ENCODE peak calls at places on chromosomes 16 and 17, in ten cellular contexts. H, A, B, U, J, E, G, Y, P and S are unnamed samples.

GRCh38 chr16:2175454-2175853 is 19.9 kb downstream of the TRAF7 start:
- DNase-seq in H (no peak), A (no peak), B (no peak), U (no peak), J (no peak), E (no peak), G (no peak), Y (no peak), P (no peak), S (no peak)

GRCh38 chr17:43579570-43580140 is 33.5 kb upstream of the ETV4 start:
- DNase-seq in H (peak; percentile 92), A (no peak), B (no peak), U (no peak), J (no peak), E (no peak), G (peak; percentile 98), Y (peak; percentile 86), P (no peak), S (no peak)

GRCh38 chr17:36857698-36858097 is 79.6 kb upstream of the LHX1 start:
- DNase-seq in H (no peak), A (no peak), B (no peak), U (no peak), J (no peak), E (no peak), G (no peak), Y (no peak), P (no peak), S (no peak)

GRCh38 chr16:3590736-3591435 is 13.7 kb upstream of the NLRC3 start:
- DNase-seq in H (no peak), A (no peak), B (no peak), U (no peak), J (no peak), E (no peak), G (no peak), Y (no peak), P (no peak), S (no peak)

GRCh38 chr17:63859257-63859656 is 14.2 kb downstream of the CSH2 start:
- DNase-seq in H (no peak), A (no peak), B (no peak), U (no peak), J (no peak), E (no peak), G (no peak), Y (no peak), P (no peak), S (no peak)

GRCh38 chr16:13756411-13756810 is 163.5 kb upstream of the ERCC4 start:
- DNase-seq in H (no peak), A (no peak), B (no peak), U (no peak), J (no peak), E (no peak), G (no peak), Y (no peak), P (no peak), S (no peak)

GRCh38 chr17:17305282-17305801 is 2.2 kb downstream of the NT5M start:
- DNase-seq in H (no peak), A (peak; percentile 37), B (peak; percentile 41), U (peak; percentile 53), J (no peak), E (no peak), G (no peak), Y (no peak), P (peak; percentile 50), S (peak; percentile 63)

GRCh38 chr16:11901091-11901490 is 14.7 kb downstream of the GSPT1 start:
- DNase-seq in H (peak; percentile 24), A (no peak), B (no peak), U (no peak), J (no peak), E (no peak), G (no peak), Y (peak; percentile 37), P (no peak), S (no peak)

GRCh38 chr16:23642246-23642774 is 1.0 kb downstream of the DCTN5 start:
- DNase-seq in H (no peak), A (no peak), B (no peak), U (no peak), J (no peak), E (no peak), G (peak; percentile 5), Y (no peak), P (no peak), S (no peak)

GRCh38 chr16:62543516-62543915 is 507.3 kb upstream of the CDH8 start:
- DNase-seq in H (no peak), A (no peak), B (no peak), U (no peak), J (no peak), E (no peak), G (no peak), Y (no peak), P (no peak), S (no peak)

GRCh38 chr17:978110-979093 is 1.2 kb downstream of the NXN start:
- DNase-seq in H (peak; percentile 42), A (no peak), B (no peak), U (no peak), J (peak; percentile 55), E (no peak), G (peak; percentile 56), Y (no peak), P (no peak), S (no peak)

GRCh38 chr17:2303278-2304188 is at the start of the genes SMG6 and SRR:
- DNase-seq in H (peak; percentile 82), A (peak; percentile 93), B (peak; percentile 91), U (peak; percentile 89), J (peak; percentile 94), E (peak; percentile 77), G (peak; percentile 92), Y (peak; percentile 78), P (peak; percentile 91), S (peak; percentile 94)

GRCh38 chr16:2229602-2230250 is 6.3 kb downstream of the E4F1 start:
- DNase-seq in H (no peak), A (no peak), B (no peak), U (no peak), J (no peak), E (no peak), G (no peak), Y (no peak), P (no peak), S (no peak)

GRCh38 chr17:82502207-82502606 is 17.3 kb upstream of the FOXK2 start:
- DNase-seq in H (peak; percentile 92), A (no peak), B (no peak), U (no peak), J (no peak), E (no peak), G (no peak), Y (no peak), P (no peak), S (no peak)

GRCh38 chr16:1289480-1289872 is 20.0 kb upstream of the UBE2I start:
- DNase-seq in H (no peak), A (no peak), B (no peak), U (no peak), J (no peak), E (no peak), G (no peak), Y (no peak), P (no peak), S (no peak)

GRCh38 chr16:30875881-30876791 is 17.7 kb downstream of the BCL7C start:
- DNase-seq in H (peak; percentile 19), A (no peak), B (no peak), U (no peak), J (no peak), E (no peak), G (peak; percentile 45), Y (peak; percentile 34), P (peak; percentile 31), S (peak; percentile 19)

GRCh38 chr16:69311533-69312388 is 611 bp downstream of the VPS4A start:
- DNase-seq in H (peak; percentile 28), A (peak; percentile 27), B (no peak), U (peak; percentile 19), J (no peak), E (no peak), G (peak; percentile 56), Y (peak; percentile 30), P (no peak), S (peak; percentile 49)

GRCh38 chr17:51029568-51030463 is 90.9 kb downstream of the SPAG9 start:
- DNase-seq in H (peak; percentile 44), A (no peak), B (peak; percentile 25), U (no peak), J (no peak), E (no peak), G (peak; percentile 42), Y (peak; percentile 41), P (peak; percentile 55), S (peak; percentile 68)

GRCh38 chr17:43851744-43852143 is 4.8 kb downstream of the CD300LG start:
- DNase-seq in H (no peak), A (no peak), B (no peak), U (no peak), J (no peak), E (no peak), G (no peak), Y (no peak), P (no peak), S (no peak)

GRCh38 chr17:77899494-77899893 is 59.0 kb upstream of the TNRC6C start:
- DNase-seq in H (no peak), A (no peak), B (no peak), U (no peak), J (no peak), E (no peak), G (no peak), Y (no peak), P (no peak), S (no peak)

GRCh38 chr16:84883301-84883700 is 63.5 kb downstream of the CRISPLD2 start:
- DNase-seq in H (peak; percentile 41), A (no peak), B (no peak), U (no peak), J (peak; percentile 51), E (no peak), G (no peak), Y (no peak), P (no peak), S (no peak)

GRCh38 chr17:56756536-56756935 is 77.2 kb downstream of the C17orf67 start:
- DNase-seq in H (peak; percentile 96), A (no peak), B (no peak), U (no peak), J (no peak), E (no peak), G (peak; percentile 99), Y (peak; percentile 83), P (no peak), S (no peak)

GRCh38 chr17:4914009-4914408 is 11.1 kb upstream of the CHRNE start:
- DNase-seq in H (peak; percentile 39), A (no peak), B (no peak), U (no peak), J (no peak), E (no peak), G (peak; percentile 35), Y (no peak), P (no peak), S (no peak)

GRCh38 chr17:1949754-1950153 is 75.4 kb downstream of the RTN4RL1 start:
- DNase-seq in H (no peak), A (no peak), B (no peak), U (no peak), J (no peak), E (no peak), G (no peak), Y (no peak), P (no peak), S (no peak)

GRCh38 chr17:77208217-77208808 is 67.5 kb downstream of the SEC14L1 start:
- DNase-seq in H (peak; percentile 66), A (no peak), B (no peak), U (no peak), J (no peak), E (no peak), G (peak; percentile 48), Y (peak; percentile 73), P (no peak), S (no peak)

GRCh38 chr17:56978441-56979090 is 635 bp downstream of the SCPEP1 start:
- DNase-seq in H (no peak), A (no peak), B (no peak), U (no peak), J (no peak), E (no peak), G (peak; percentile 28), Y (no peak), P (no peak), S (peak; percentile 6)

GRCh38 chr17:5011928-5012327 is 14.2 kb downstream of the KIF1C start:
- DNase-seq in H (no peak), A (no peak), B (no peak), U (no peak), J (no peak), E (no peak), G (peak; percentile 87), Y (peak; percentile 64), P (no peak), S (no peak)

GRCh38 chr17:68381076-68381900 is 76.0 kb downstream of the WIPI1 start:
- DNase-seq in H (peak; percentile 97), A (no peak), B (no peak), U (no peak), J (no peak), E (no peak), G (peak; percentile 100), Y (peak; percentile 80), P (no peak), S (no peak)